ENCODE peak calls at places on chromosomes 13 and 19, in seven cellular contexts. One of them, this sample, is unnamed.

GRCh38 chr13:51230473-51231105 is 8.4 kb downstream of the FAM124A start:
- DNase-seq in CD8-positive, alpha-beta T cell: no peak
- DNase-seq in breast epithelium: no peak
- DNase-seq in fibroblast of pulmonary artery: peak; percentile 74
- DNase-seq in PC-3: no peak
- DNase-seq in endodermal cell: peak; percentile 58
- DNase-seq in IMR-90: peak; percentile 7
- DNase-seq in this sample: no peak

GRCh38 chr19:14072535-14073231 is at the start of gene MISP3:
- DNase-seq in CD8-positive, alpha-beta T cell: peak; percentile 27
- DNase-seq in IMR-90: no peak
- DNase-seq in fibroblast of pulmonary artery: no peak
- DNase-seq in endodermal cell: peak; percentile 81
- DNase-seq in PC-3: peak; percentile 68
- DNase-seq in breast epithelium: no peak
- DNase-seq in this sample: peak; percentile 47

GRCh38 chr13:77176350-77176749 is 149.4 kb upstream of the FBXL3 start:
- DNase-seq in endodermal cell: no peak
- DNase-seq in IMR-90: peak; percentile 89
- DNase-seq in CD8-positive, alpha-beta T cell: no peak
- DNase-seq in fibroblast of pulmonary artery: peak; percentile 50
- DNase-seq in breast epithelium: no peak
- DNase-seq in PC-3: peak; percentile 27
- DNase-seq in this sample: no peak

GRCh38 chr13:114101831-114102520 is 30.4 kb downstream of the RASA3 start:
- DNase-seq in fibroblast of pulmonary artery: no peak
- DNase-seq in CD8-positive, alpha-beta T cell: no peak
- DNase-seq in endodermal cell: peak; percentile 45
- DNase-seq in PC-3: no peak
- DNase-seq in breast epithelium: peak; percentile 38
- DNase-seq in IMR-90: no peak
- DNase-seq in this sample: no peak

GRCh38 chr13:24264976-24265375 is 44.4 kb upstream of the C1QTNF9 start:
- DNase-seq in PC-3: no peak
- DNase-seq in CD8-positive, alpha-beta T cell: peak; percentile 85
- DNase-seq in IMR-90: no peak
- DNase-seq in breast epithelium: no peak
- DNase-seq in endodermal cell: no peak
- DNase-seq in fibroblast of pulmonary artery: no peak
- DNase-seq in this sample: no peak

GRCh38 chr19:43584484-43584883 is 8.9 kb downstream of the PINLYP start:
- DNase-seq in endodermal cell: no peak
- DNase-seq in PC-3: no peak
- DNase-seq in CD8-positive, alpha-beta T cell: no peak
- DNase-seq in breast epithelium: no peak
- DNase-seq in fibroblast of pulmonary artery: no peak
- DNase-seq in IMR-90: no peak
- DNase-seq in this sample: no peak

GRCh38 chr13:114090476-114090875 is 41.9 kb downstream of the RASA3 start:
- DNase-seq in fibroblast of pulmonary artery: no peak
- DNase-seq in IMR-90: no peak
- DNase-seq in PC-3: no peak
- DNase-seq in endodermal cell: peak; percentile 19
- DNase-seq in breast epithelium: peak; percentile 2
- DNase-seq in CD8-positive, alpha-beta T cell: no peak
- DNase-seq in this sample: no peak

GRCh38 chr19:39230096-39230764 is 14.6 kb downstream of the IFNL3 start:
- DNase-seq in IMR-90: no peak
- DNase-seq in endodermal cell: no peak
- DNase-seq in CD8-positive, alpha-beta T cell: no peak
- DNase-seq in PC-3: no peak
- DNase-seq in breast epithelium: no peak
- DNase-seq in fibroblast of pulmonary artery: no peak
- DNase-seq in this sample: no peak

GRCh38 chr19:2763687-2764086 is 19.4 kb downstream of the SGTA start:
- DNase-seq in endodermal cell: no peak
- DNase-seq in CD8-positive, alpha-beta T cell: no peak
- DNase-seq in breast epithelium: no peak
- DNase-seq in PC-3: no peak
- DNase-seq in IMR-90: no peak
- DNase-seq in fibroblast of pulmonary artery: no peak
- DNase-seq in this sample: no peak

GRCh38 chr13:113205428-113205931 is 3.0 kb downstream of the PCID2 start:
- DNase-seq in breast epithelium: no peak
- DNase-seq in PC-3: peak; percentile 16
- DNase-seq in endodermal cell: no peak
- DNase-seq in fibroblast of pulmonary artery: peak; percentile 53
- DNase-seq in IMR-90: peak; percentile 65
- DNase-seq in CD8-positive, alpha-beta T cell: no peak
- DNase-seq in this sample: no peak

GRCh38 chr19:4053423-4054324 is 13.0 kb downstream of the ZBTB7A start:
- DNase-seq in IMR-90: no peak
- DNase-seq in PC-3: no peak
- DNase-seq in breast epithelium: no peak
- DNase-seq in endodermal cell: no peak
- DNase-seq in CD8-positive, alpha-beta T cell: no peak
- DNase-seq in fibroblast of pulmonary artery: no peak
- DNase-seq in this sample: peak; percentile 8

GRCh38 chr13:32086791-32087441 is 55.3 kb downstream of the FRY start:
- DNase-seq in IMR-90: no peak
- DNase-seq in PC-3: no peak
- DNase-seq in breast epithelium: no peak
- DNase-seq in fibroblast of pulmonary artery: no peak
- DNase-seq in endodermal cell: no peak
- DNase-seq in CD8-positive, alpha-beta T cell: no peak
- DNase-seq in this sample: no peak

GRCh38 chr13:49097374-49097773 is 121.7 kb downstream of the FNDC3A start:
- DNase-seq in breast epithelium: no peak
- DNase-seq in IMR-90: peak; percentile 85
- DNase-seq in CD8-positive, alpha-beta T cell: no peak
- DNase-seq in fibroblast of pulmonary artery: peak; percentile 93
- DNase-seq in PC-3: peak; percentile 65
- DNase-seq in endodermal cell: no peak
- DNase-seq in this sample: peak; percentile 13

GRCh38 chr13:37984357-37984756 is 114.8 kb upstream of the TRPC4 start:
- DNase-seq in CD8-positive, alpha-beta T cell: no peak
- DNase-seq in breast epithelium: no peak
- DNase-seq in endodermal cell: peak; percentile 57
- DNase-seq in IMR-90: no peak
- DNase-seq in PC-3: no peak
- DNase-seq in fibroblast of pulmonary artery: no peak
- DNase-seq in this sample: peak; percentile 17

GRCh38 chr13:35664747-35665146 is 188.3 kb upstream of the MAB21L1 start:
- DNase-seq in IMR-90: no peak
- DNase-seq in CD8-positive, alpha-beta T cell: no peak
- DNase-seq in breast epithelium: no peak
- DNase-seq in endodermal cell: no peak
- DNase-seq in PC-3: no peak
- DNase-seq in fibroblast of pulmonary artery: no peak
- DNase-seq in this sample: no peak

GRCh38 chr13:19055611-19056010 is 126.0 kb downstream of the TUBA3C start:
- DNase-seq in IMR-90: no peak
- DNase-seq in CD8-positive, alpha-beta T cell: no peak
- DNase-seq in endodermal cell: no peak
- DNase-seq in breast epithelium: no peak
- DNase-seq in PC-3: no peak
- DNase-seq in fibroblast of pulmonary artery: no peak
- DNase-seq in this sample: no peak

GRCh38 chr19:54518844-54519243 is 16.2 kb downstream of the LAIR2 start:
- DNase-seq in endodermal cell: no peak
- DNase-seq in CD8-positive, alpha-beta T cell: no peak
- DNase-seq in fibroblast of pulmonary artery: no peak
- DNase-seq in breast epithelium: no peak
- DNase-seq in PC-3: peak; percentile 90
- DNase-seq in IMR-90: no peak
- DNase-seq in this sample: no peak

GRCh38 chr19:51024924-51025323 is 1.5 kb downstream of the KLK11 start:
- DNase-seq in CD8-positive, alpha-beta T cell: no peak
- DNase-seq in IMR-90: no peak
- DNase-seq in PC-3: no peak
- DNase-seq in endodermal cell: peak; percentile 68
- DNase-seq in fibroblast of pulmonary artery: no peak
- DNase-seq in breast epithelium: no peak
- DNase-seq in this sample: no peak

GRCh38 chr19:43318796-43319314 is 34.6 kb upstream of the CD177 start:
- DNase-seq in breast epithelium: no peak
- DNase-seq in PC-3: no peak
- DNase-seq in IMR-90: no peak
- DNase-seq in CD8-positive, alpha-beta T cell: no peak
- DNase-seq in endodermal cell: no peak
- DNase-seq in fibroblast of pulmonary artery: no peak
- DNase-seq in this sample: no peak

GRCh38 chr19:50718255-50719118 is 1.1 kb downstream of the SHANK1 start:
- DNase-seq in CD8-positive, alpha-beta T cell: no peak
- DNase-seq in breast epithelium: no peak
- DNase-seq in fibroblast of pulmonary artery: no peak
- DNase-seq in PC-3: no peak
- DNase-seq in IMR-90: no peak
- DNase-seq in endodermal cell: peak; percentile 76
- DNase-seq in this sample: no peak

GRCh38 chr13:68234278-68234677 is 1004.1 kb upstream of the PCDH9 start:
- DNase-seq in CD8-positive, alpha-beta T cell: no peak
- DNase-seq in IMR-90: no peak
- DNase-seq in PC-3: peak; percentile 15
- DNase-seq in endodermal cell: no peak
- DNase-seq in breast epithelium: no peak
- DNase-seq in fibroblast of pulmonary artery: peak; percentile 4
- DNase-seq in this sample: peak; percentile 14

GRCh38 chr19:6769006-6769637 is 1.9 kb upstream of the SH2D3A start:
- DNase-seq in IMR-90: peak; percentile 19
- DNase-seq in PC-3: peak; percentile 38
- DNase-seq in breast epithelium: no peak
- DNase-seq in fibroblast of pulmonary artery: peak; percentile 49
- DNase-seq in CD8-positive, alpha-beta T cell: no peak
- DNase-seq in endodermal cell: peak; percentile 74
- DNase-seq in this sample: no peak

GRCh38 chr13:99386911-99387788 is 80.0 kb upstream of the GPR183 start:
- DNase-seq in breast epithelium: no peak
- DNase-seq in IMR-90: no peak
- DNase-seq in endodermal cell: peak; percentile 95
- DNase-seq in CD8-positive, alpha-beta T cell: peak; percentile 89
- DNase-seq in PC-3: peak; percentile 55
- DNase-seq in fibroblast of pulmonary artery: peak; percentile 22
- DNase-seq in this sample: peak; percentile 55

GRCh38 chr13:21670883-21671792 is at the start of gene FGF9:
- DNase-seq in PC-3: peak; percentile 65
- DNase-seq in endodermal cell: peak; percentile 92
- DNase-seq in CD8-positive, alpha-beta T cell: peak; percentile 78
- DNase-seq in fibroblast of pulmonary artery: peak; percentile 79
- DNase-seq in IMR-90: peak; percentile 79
- DNase-seq in breast epithelium: no peak
- DNase-seq in this sample: peak; percentile 69

GRCh38 chr19:52896431-52897148 is 845 bp downstream of the ZNF320 start:
- DNase-seq in endodermal cell: peak; percentile 68
- DNase-seq in breast epithelium: no peak
- DNase-seq in fibroblast of pulmonary artery: peak; percentile 11
- DNase-seq in IMR-90: peak; percentile 1
- DNase-seq in CD8-positive, alpha-beta T cell: no peak
- DNase-seq in PC-3: peak; percentile 50
- DNase-seq in this sample: peak; percentile 30

GRCh38 chr13:39051157-39051556 is 12.9 kb downstream of the NHLRC3 start:
- DNase-seq in endodermal cell: no peak
- DNase-seq in fibroblast of pulmonary artery: peak; percentile 67
- DNase-seq in CD8-positive, alpha-beta T cell: no peak
- DNase-seq in breast epithelium: no peak
- DNase-seq in PC-3: peak; percentile 52
- DNase-seq in IMR-90: peak; percentile 50
- DNase-seq in this sample: no peak
- TF ChIP-seq CTCF in endodermal cell: peak; percentile 72
- TF ChIP-seq CTCF in fibroblast of pulmonary artery: peak; percentile 49
- TF ChIP-seq CTCF in CD8-positive, alpha-beta T cell: no peak
- TF ChIP-seq CTCF in breast epithelium: peak; percentile 21
- TF ChIP-seq CTCF in PC-3: peak; percentile 61
- TF ChIP-seq CTCF in IMR-90: peak; percentile 55
- TF ChIP-seq CTCF in this sample: peak; percentile 60

GRCh38 chr13:44436589-44437337 is 63.1 kb downstream of the SERP2 start:
- DNase-seq in IMR-90: peak; percentile 94
- DNase-seq in endodermal cell: peak; percentile 98
- DNase-seq in breast epithelium: peak; percentile 97
- DNase-seq in fibroblast of pulmonary artery: peak; percentile 96
- DNase-seq in PC-3: peak; percentile 85
- DNase-seq in CD8-positive, alpha-beta T cell: peak; percentile 47
- DNase-seq in this sample: peak; percentile 97

GRCh38 chr13:44438234-44438579 is 64.6 kb downstream of the SERP2 start:
- DNase-seq in breast epithelium: no peak
- DNase-seq in fibroblast of pulmonary artery: no peak
- DNase-seq in CD8-positive, alpha-beta T cell: no peak
- DNase-seq in PC-3: no peak
- DNase-seq in IMR-90: no peak
- DNase-seq in endodermal cell: no peak
- DNase-seq in this sample: no peak

GRCh38 chr13:44439615-44440014 is 66.0 kb downstream of the SERP2 start:
- DNase-seq in CD8-positive, alpha-beta T cell: no peak
- DNase-seq in endodermal cell: peak; percentile 26
- DNase-seq in breast epithelium: no peak
- DNase-seq in IMR-90: no peak
- DNase-seq in PC-3: no peak
- DNase-seq in fibroblast of pulmonary artery: no peak
- DNase-seq in this sample: no peak

GRCh38 chr13:44435142-44435982 is 61.7 kb downstream of the SERP2 start:
- DNase-seq in endodermal cell: peak; percentile 99
- DNase-seq in PC-3: peak; percentile 93
- DNase-seq in CD8-positive, alpha-beta T cell: peak; percentile 88
- DNase-seq in breast epithelium: peak; percentile 98
- DNase-seq in fibroblast of pulmonary artery: peak; percentile 99
- DNase-seq in IMR-90: peak; percentile 98
- DNase-seq in this sample: peak; percentile 99

GRCh38 chr13:44437356-44438233 is 64.0 kb downstream of the SERP2 start:
- DNase-seq in endodermal cell: peak; percentile 20
- DNase-seq in IMR-90: peak; percentile 63
- DNase-seq in CD8-positive, alpha-beta T cell: no peak
- DNase-seq in fibroblast of pulmonary artery: peak; percentile 69
- DNase-seq in PC-3: peak; percentile 75
- DNase-seq in breast epithelium: no peak
- DNase-seq in this sample: no peak
- H3K4me3 ChIP-seq in endodermal cell: peak overlapping the region; percentile 99
- H3K4me3 ChIP-seq in IMR-90: peak overlapping the region; percentile 58
- H3K4me3 ChIP-seq in CD8-positive, alpha-beta T cell: peak overlapping the region; percentile 38
- H3K4me3 ChIP-seq in fibroblast of pulmonary artery: peak overlapping the region; percentile 86
- H3K4me3 ChIP-seq in PC-3: peak overlapping the region; percentile 72
- H3K4me3 ChIP-seq in breast epithelium: peak overlapping the region; percentile 58
- H3K4me3 ChIP-seq in this sample: peak overlapping the region; percentile 67

GRCh38 chr19:10695401-10696398 is 5.5 kb upstream of the QTRT1 start:
- DNase-seq in breast epithelium: peak; percentile 88
- DNase-seq in endodermal cell: peak; percentile 99
- DNase-seq in PC-3: peak; percentile 97
- DNase-seq in IMR-90: peak; percentile 91
- DNase-seq in CD8-positive, alpha-beta T cell: peak; percentile 86
- DNase-seq in fibroblast of pulmonary artery: peak; percentile 96
- DNase-seq in this sample: peak; percentile 98
- TF ChIP-seq CTCF in breast epithelium: no peak
- TF ChIP-seq CTCF in endodermal cell: no peak
- TF ChIP-seq CTCF in PC-3: no peak
- TF ChIP-seq CTCF in IMR-90: peak; percentile 4
- TF ChIP-seq CTCF in CD8-positive, alpha-beta T cell: no peak
- TF ChIP-seq CTCF in fibroblast of pulmonary artery: no peak
- TF ChIP-seq CTCF in this sample: no peak

DNA sequence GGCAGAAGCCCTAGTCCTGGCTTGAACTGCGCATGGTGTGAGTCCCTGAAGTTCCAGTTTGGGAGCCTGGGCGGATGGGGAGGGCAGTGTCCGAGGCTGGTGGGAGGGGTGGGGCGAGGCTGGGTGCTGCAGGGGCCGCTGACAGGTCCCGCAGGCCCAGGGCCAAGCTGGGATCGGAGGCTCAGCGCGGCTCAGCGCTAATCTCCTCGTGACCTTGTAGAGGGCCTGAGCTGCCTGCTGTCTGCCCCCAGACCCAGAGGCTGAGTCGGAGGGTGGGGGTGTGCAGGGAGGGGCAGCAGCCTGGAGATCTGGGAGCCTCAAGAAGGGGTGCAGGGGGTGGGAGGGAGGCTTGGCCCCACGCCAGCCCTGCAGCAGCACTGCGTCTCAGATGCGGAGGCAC is 3.0 kb downstream of the ATP1A3 start:
- DNase-seq in fibroblast of pulmonary artery: no peak
- DNase-seq in breast epithelium: no peak
- DNase-seq in IMR-90: no peak
- DNase-seq in CD8-positive, alpha-beta T cell: no peak
- DNase-seq in endodermal cell: no peak
- DNase-seq in PC-3: no peak
- DNase-seq in this sample: no peak
- H3K4me3 ChIP-seq in fibroblast of pulmonary artery: no peak overlapping the region
- H3K4me3 ChIP-seq in breast epithelium: no peak overlapping the region
- H3K4me3 ChIP-seq in IMR-90: no peak overlapping the region
- H3K4me3 ChIP-seq in CD8-positive, alpha-beta T cell: no peak overlapping the region
- H3K4me3 ChIP-seq in endodermal cell: no peak overlapping the region
- H3K4me3 ChIP-seq in PC-3: no peak overlapping the region
- H3K4me3 ChIP-seq in this sample: no peak overlapping the region

This sample was measured in BE2C.